ENCODE peak calls at places on chromosomes 2 and 18, in eight cellular contexts. One of them, this sample, is unnamed.

GRCh38 chr2:180056367-180057118 is 49.4 kb upstream of the CWC22 start:
- DNase-seq in stimulated activated CD4-positive, alpha-beta T cell treated with anti-CD3 and anti-CD28 coated beads, Interleukin-1b, Interleukin-23, amount 100 ng/mL, for 1 hour: no peak
- DNase-seq in activated CD8-positive, alpha-beta T cell treated with anti-CD3 and anti-CD28 coated beads for 36 hours: no peak
- DNase-seq in HTR-8/SVneo: no peak
- DNase-seq in WTC11: peak
- DNase-seq in lower lobe of right lung: no peak
- DNase-seq in hippocampal formation: no peak
- DNase-seq in GM10248: no peak
- DNase-seq in this sample: no peak

GRCh38 chr2:50448556-50448955 is 583.4 kb downstream of the NRXN1 start:
- DNase-seq in stimulated activated CD4-positive, alpha-beta T cell treated with anti-CD3 and anti-CD28 coated beads, Interleukin-1b, Interleukin-23, amount 100 ng/mL, for 1 hour: no peak
- DNase-seq in activated CD8-positive, alpha-beta T cell treated with anti-CD3 and anti-CD28 coated beads for 36 hours: no peak
- DNase-seq in HTR-8/SVneo: no peak
- DNase-seq in WTC11: no peak
- DNase-seq in lower lobe of right lung: no peak
- DNase-seq in hippocampal formation: peak
- DNase-seq in GM10248: no peak
- DNase-seq in this sample: no peak

GRCh38 chr2:20225294-20226151 is 593 bp upstream of the SDC1 start:
- DNase-seq in stimulated activated CD4-positive, alpha-beta T cell treated with anti-CD3 and anti-CD28 coated beads, Interleukin-1b, Interleukin-23, amount 100 ng/mL, for 1 hour: no peak
- DNase-seq in activated CD8-positive, alpha-beta T cell treated with anti-CD3 and anti-CD28 coated beads for 36 hours: peak
- DNase-seq in HTR-8/SVneo: peak
- DNase-seq in WTC11: peak
- DNase-seq in lower lobe of right lung: peak
- DNase-seq in hippocampal formation: peak
- DNase-seq in GM10248: peak
- DNase-seq in this sample: peak

GRCh38 chr2:180062178-180062577 is 55.1 kb upstream of the CWC22 start:
- DNase-seq in stimulated activated CD4-positive, alpha-beta T cell treated with anti-CD3 and anti-CD28 coated beads, Interleukin-1b, Interleukin-23, amount 100 ng/mL, for 1 hour: no peak
- DNase-seq in activated CD8-positive, alpha-beta T cell treated with anti-CD3 and anti-CD28 coated beads for 36 hours: no peak
- DNase-seq in HTR-8/SVneo: no peak
- DNase-seq in WTC11: no peak
- DNase-seq in lower lobe of right lung: no peak
- DNase-seq in hippocampal formation: no peak
- DNase-seq in GM10248: no peak
- DNase-seq in this sample: no peak

GRCh38 chr2:217947341-217948316 is 55.2 kb downstream of the TNS1 start:
- DNase-seq in stimulated activated CD4-positive, alpha-beta T cell treated with anti-CD3 and anti-CD28 coated beads, Interleukin-1b, Interleukin-23, amount 100 ng/mL, for 1 hour: no peak
- DNase-seq in activated CD8-positive, alpha-beta T cell treated with anti-CD3 and anti-CD28 coated beads for 36 hours: no peak
- DNase-seq in HTR-8/SVneo: no peak
- DNase-seq in WTC11: peak
- DNase-seq in lower lobe of right lung: peak
- DNase-seq in hippocampal formation: peak
- DNase-seq in GM10248: no peak
- DNase-seq in this sample: no peak

GRCh38 chr2:167253025-167253424 is 364.7 kb downstream of the XIRP2 start:
- DNase-seq in stimulated activated CD4-positive, alpha-beta T cell treated with anti-CD3 and anti-CD28 coated beads, Interleukin-1b, Interleukin-23, amount 100 ng/mL, for 1 hour: no peak
- DNase-seq in activated CD8-positive, alpha-beta T cell treated with anti-CD3 and anti-CD28 coated beads for 36 hours: no peak
- DNase-seq in HTR-8/SVneo: no peak
- DNase-seq in WTC11: no peak
- DNase-seq in lower lobe of right lung: no peak
- DNase-seq in hippocampal formation: no peak
- DNase-seq in GM10248: no peak
- DNase-seq in this sample: no peak

GRCh38 chr2:109466674-109467575 is 146.8 kb downstream of the SEPTIN10 start:
- DNase-seq in stimulated activated CD4-positive, alpha-beta T cell treated with anti-CD3 and anti-CD28 coated beads, Interleukin-1b, Interleukin-23, amount 100 ng/mL, for 1 hour: no peak
- DNase-seq in activated CD8-positive, alpha-beta T cell treated with anti-CD3 and anti-CD28 coated beads for 36 hours: no peak
- DNase-seq in HTR-8/SVneo: no peak
- DNase-seq in WTC11: no peak
- DNase-seq in lower lobe of right lung: peak
- DNase-seq in hippocampal formation: peak
- DNase-seq in GM10248: no peak
- DNase-seq in this sample: no peak

GRCh38 chr2:95357717-95358280 is 44.7 kb upstream of the FAHD2A start:
- DNase-seq in stimulated activated CD4-positive, alpha-beta T cell treated with anti-CD3 and anti-CD28 coated beads, Interleukin-1b, Interleukin-23, amount 100 ng/mL, for 1 hour: no peak
- DNase-seq in activated CD8-positive, alpha-beta T cell treated with anti-CD3 and anti-CD28 coated beads for 36 hours: no peak
- DNase-seq in HTR-8/SVneo: no peak
- DNase-seq in WTC11: no peak
- DNase-seq in lower lobe of right lung: no peak
- DNase-seq in hippocampal formation: no peak
- DNase-seq in GM10248: no peak
- DNase-seq in this sample: no peak

GRCh38 chr2:6053711-6054393 is 361.7 kb downstream of the SOX11 start:
- DNase-seq in stimulated activated CD4-positive, alpha-beta T cell treated with anti-CD3 and anti-CD28 coated beads, Interleukin-1b, Interleukin-23, amount 100 ng/mL, for 1 hour: no peak
- DNase-seq in activated CD8-positive, alpha-beta T cell treated with anti-CD3 and anti-CD28 coated beads for 36 hours: no peak
- DNase-seq in HTR-8/SVneo: no peak
- DNase-seq in WTC11: no peak
- DNase-seq in lower lobe of right lung: no peak
- DNase-seq in hippocampal formation: no peak
- DNase-seq in GM10248: no peak
- DNase-seq in this sample: no peak

GRCh38 chr2:74549685-74549971 is 4.1 kb downstream of the LOXL3 start:
- DNase-seq in stimulated activated CD4-positive, alpha-beta T cell treated with anti-CD3 and anti-CD28 coated beads, Interleukin-1b, Interleukin-23, amount 100 ng/mL, for 1 hour: no peak
- DNase-seq in activated CD8-positive, alpha-beta T cell treated with anti-CD3 and anti-CD28 coated beads for 36 hours: no peak
- DNase-seq in HTR-8/SVneo: no peak
- DNase-seq in WTC11: no peak
- DNase-seq in lower lobe of right lung: no peak
- DNase-seq in hippocampal formation: no peak
- DNase-seq in GM10248: no peak
- DNase-seq in this sample: no peak

GRCh38 chr18:48455555-48456478 is 46.6 kb upstream of the ZBTB7C start:
- DNase-seq in stimulated activated CD4-positive, alpha-beta T cell treated with anti-CD3 and anti-CD28 coated beads, Interleukin-1b, Interleukin-23, amount 100 ng/mL, for 1 hour: no peak
- DNase-seq in activated CD8-positive, alpha-beta T cell treated with anti-CD3 and anti-CD28 coated beads for 36 hours: peak
- DNase-seq in HTR-8/SVneo: no peak
- DNase-seq in WTC11: no peak
- DNase-seq in lower lobe of right lung: no peak
- DNase-seq in hippocampal formation: no peak
- DNase-seq in GM10248: no peak
- DNase-seq in this sample: no peak

This sample was measured in GM19239.